ENCODE peak calls at places on chromosomes 4 and X, in four cellular contexts. G is gastrocnemius medialis, F is uterus, X is kidney epithelial cell. I is an unnamed sample.

GRCh38 chr4:81360722-81361121 is 111.0 kb downstream of the RASGEF1B start:
- DNase-seq in G (no peak), F (no peak), X (no peak), I (no peak)

GRCh38 chr4:71304289-71304850 is 34.5 kb upstream of the SLC4A4 start:
- DNase-seq in G (no peak), F (no peak), X (no peak), I (peak)

GRCh38 chr4:39464886-39465501 is 6.1 kb downstream of the LIAS start:
- DNase-seq in G (no peak), F (no peak), X (no peak), I (no peak)

GRCh38 chr4:73661646-73662119 is 41.4 kb upstream of the RASSF6 start:
- DNase-seq in G (no peak), F (no peak), X (peak), I (peak)

GRCh38 chrX:104118765-104119164 is 6.4 kb downstream of the ZCCHC18 start:
- DNase-seq in G (no peak), F (no peak), X (no peak), I (no peak)

GRCh38 chr4:123352240-123352945 is 44.2 kb upstream of the SPRY1 start:
- DNase-seq in G (no peak), F (no peak), X (no peak), I (no peak)

GRCh38 chr4:163949976-163950601 is 455.6 kb downstream of the TMA16 start:
- DNase-seq in G (no peak), F (no peak), X (no peak), I (no peak)

GRCh38 chr4:6271701-6272465 is 2.2 kb downstream of the WFS1 start:
- DNase-seq in G (peak), F (no peak), X (no peak), I (no peak)

GRCh38 chrX:22310779-22311178 is 38.1 kb downstream of the CBLL2 start:
- DNase-seq in G (no peak), F (no peak), X (no peak), I (no peak)

GRCh38 chr4:168848112-168848511 is 161.9 kb downstream of the CBR4 start:
- DNase-seq in G (no peak), F (no peak), X (no peak), I (no peak)

GRCh38 chr4:6852582-6852981 is 57.0 kb upstream of the TBC1D14 start:
- DNase-seq in G (no peak), F (no peak), X (no peak), I (no peak)

GRCh38 chr4:3636628-3637320 is 104.6 kb upstream of the LRPAP1 start:
- DNase-seq in G (no peak), F (no peak), X (no peak), I (no peak)

GRCh38 chrX:51459125-51459524 is 37.3 kb downstream of the NUDT11 start:
- DNase-seq in G (no peak), F (no peak), X (no peak), I (no peak)

GRCh38 chr4:137226900-137227299 is 305.4 kb downstream of the PCDH18 start:
- DNase-seq in G (no peak), F (no peak), X (no peak), I (no peak)

GRCh38 chr4:2699534-2699933 is 56.6 kb downstream of the TNIP2 start:
- DNase-seq in G (no peak), F (no peak), X (no peak), I (no peak)

GRCh38 chr4:182144621-182145359 is 98.4 kb upstream of the TENM3 start:
- DNase-seq in G (no peak), F (peak), X (no peak), I (no peak)

GRCh38 chr4:2280531-2281300 is 18.8 kb upstream of the MXD4 start:
- DNase-seq in G (no peak), F (no peak), X (no peak), I (no peak)

GRCh38 chr4:106095408-106095807 is 200.1 kb downstream of the NPNT start:
- DNase-seq in G (no peak), F (no peak), X (no peak), I (no peak)

DNA sequence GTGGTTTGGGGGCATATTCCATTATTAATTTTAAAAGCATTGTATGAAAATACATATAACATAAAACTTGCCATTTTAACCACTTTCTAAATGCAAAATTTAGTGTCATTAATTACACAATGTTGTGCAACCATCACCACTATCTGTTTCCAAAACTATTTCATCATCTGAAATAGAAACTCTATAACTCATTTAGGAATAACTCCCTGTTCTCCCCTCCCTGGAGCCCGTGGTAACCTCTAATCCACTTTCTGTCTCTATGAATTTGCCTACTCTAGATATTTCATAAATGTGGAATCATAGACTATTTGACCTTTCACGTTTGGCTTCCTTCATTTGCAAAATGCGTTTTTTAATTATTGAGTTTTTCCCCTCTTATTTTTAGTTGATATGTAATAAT is 101.4 kb upstream of the GPC4 start:
- DNase-seq in G (no peak), F (no peak), X (no peak), I (no peak)
- H3K4me3 ChIP-seq in G (no peak), F (no peak), X (no peak), I (no peak)

GRCh38 chr4:90960840-90961239 is 833.6 kb downstream of the CCSER1 start:
- DNase-seq in G (no peak), F (no peak), X (no peak), I (no peak)
- TF ChIP-seq CTCF in G (no peak), F (no peak), X (no peak), I (peak)

GRCh38 chrX:100928660-100929613 is at the start of gene XKRX:
- DNase-seq in G (no peak), F (peak), X (no peak), I (no peak)
- H3K4me3 ChIP-seq in G (peak), F (peak), X (peak), I (peak)

GRCh38 chr4:74969507-74970474 is 36.9 kb downstream of the PARM1 start:
- DNase-seq in G (peak), F (no peak), X (no peak), I (no peak)
- TF ChIP-seq CTCF in G (peak), F (no peak), X (peak), I (peak)

GRCh38 chrX:48677456-48678030 is 6.1 kb upstream of the WAS start:
- DNase-seq in G (no peak), F (no peak), X (no peak), I (no peak)
- H3K4me3 ChIP-seq in G (no peak), F (no peak), X (peak), I (peak)

DNA sequence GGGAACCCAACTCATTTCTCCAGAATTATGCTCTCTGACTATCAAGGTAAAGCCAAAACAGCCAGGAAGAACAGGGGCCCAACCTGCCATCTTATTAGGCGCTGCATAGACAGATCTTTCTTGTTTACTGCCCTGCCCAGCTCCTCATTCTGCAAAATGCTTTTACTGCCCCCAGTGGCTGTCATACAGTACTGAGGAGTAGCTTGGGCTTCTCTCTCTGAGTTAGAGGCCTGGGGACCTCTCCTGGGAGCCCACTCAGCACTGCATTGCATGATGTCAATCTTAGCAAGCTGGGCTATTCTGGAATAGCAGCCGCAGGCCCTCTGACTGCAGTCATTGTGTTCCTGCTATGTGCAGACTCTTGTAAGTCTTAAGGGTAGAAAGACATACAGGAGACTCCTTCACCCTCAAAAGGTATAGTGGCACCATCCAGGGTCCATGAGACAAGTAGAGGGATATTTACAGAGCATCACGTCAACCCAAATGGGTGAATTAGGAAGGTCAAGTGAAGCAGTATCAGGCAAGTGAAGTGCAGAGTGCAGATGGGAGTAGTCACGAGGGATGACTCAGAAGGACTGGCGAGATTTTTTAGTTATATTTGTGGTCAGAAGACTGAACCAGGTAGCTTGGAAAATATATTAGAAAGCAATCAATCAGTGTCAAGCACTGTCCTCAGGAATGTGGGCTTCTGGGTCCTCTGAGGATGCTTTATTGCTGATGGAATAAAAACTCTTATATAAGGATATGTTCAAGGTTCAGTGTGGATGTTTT is 294.1 kb upstream of the SFRP2 start:
- DNase-seq in G (no peak), F (no peak), X (peak), I (no peak)
- TF ChIP-seq CTCF in G (no peak), F (no peak), X (peak), I (peak)

I was measured in epithelial cell of proximal tubule.